ENCODE peak calls at places on chromosomes 16 and 17, in four cellular contexts. One of them, this sample, is unnamed.

GRCh38 chr17:42058018-42058417 is 7.6 kb upstream of the C17orf113 start:
- DNase-seq in K562: no peak
- DNase-seq in GM12878: no peak
- DNase-seq in HepG2: no peak
- DNase-seq in this sample: no peak

GRCh38 chr17:50564916-50565315 is 4.4 kb downstream of the CACNA1G start:
- DNase-seq in HepG2: no peak
- DNase-seq in K562: no peak
- DNase-seq in GM12878: no peak
- DNase-seq in this sample: no peak

GRCh38 chr16:83878838-83879237 is 20.1 kb upstream of the MLYCD start:
- DNase-seq in GM12878: no peak
- DNase-seq in K562: no peak
- DNase-seq in HepG2: peak; percentile 59
- DNase-seq in this sample: peak; percentile 52

GRCh38 chr17:2926019-2926650 is 129.9 kb downstream of the RAP1GAP2 start:
- DNase-seq in HepG2: no peak
- DNase-seq in GM12878: no peak
- DNase-seq in K562: no peak
- DNase-seq in this sample: no peak

GRCh38 chr17:32746698-32747097 is 130.2 kb downstream of the MYO1D start:
- DNase-seq in HepG2: no peak
- DNase-seq in K562: no peak
- DNase-seq in GM12878: no peak
- DNase-seq in this sample: no peak

GRCh38 chr16:74257061-74257460 is 39.6 kb upstream of the PSMD7 start:
- DNase-seq in K562: no peak
- DNase-seq in GM12878: no peak
- DNase-seq in HepG2: no peak
- DNase-seq in this sample: no peak

GRCh38 chr17:77089118-77089477 is 51.7 kb upstream of the SEC14L1 start:
- DNase-seq in HepG2: peak; percentile 29
- DNase-seq in K562: no peak
- DNase-seq in GM12878: no peak
- DNase-seq in this sample: no peak

GRCh38 chr16:79134300-79134699 is 466.2 kb downstream of the MAF start:
- DNase-seq in GM12878: no peak
- DNase-seq in HepG2: peak; percentile 7
- DNase-seq in K562: no peak
- DNase-seq in this sample: no peak

GRCh38 chr17:83200231-83200699 is 120.9 kb downstream of the METRNL start:
- DNase-seq in GM12878: no peak
- DNase-seq in K562: no peak
- DNase-seq in HepG2: no peak
- DNase-seq in this sample: no peak

GRCh38 chr16:28063047-28063521 is 430 bp downstream of the GSG1L start:
- DNase-seq in HepG2: no peak
- DNase-seq in GM12878: no peak
- DNase-seq in K562: no peak
- DNase-seq in this sample: no peak

GRCh38 chr17:72030067-72030899 is 90.5 kb upstream of the SOX9 start:
- DNase-seq in K562: no peak
- DNase-seq in HepG2: peak; percentile 16
- DNase-seq in GM12878: peak; percentile 71
- DNase-seq in this sample: no peak

GRCh38 chr16:47927330-47927729 is 228.5 kb downstream of the ABCC12 start:
- DNase-seq in HepG2: no peak
- DNase-seq in GM12878: no peak
- DNase-seq in K562: no peak
- DNase-seq in this sample: no peak

GRCh38 chr17:1422907-1423306 is 22.9 kb upstream of the YWHAE start:
- DNase-seq in HepG2: no peak
- DNase-seq in K562: no peak
- DNase-seq in GM12878: no peak
- DNase-seq in this sample: no peak

GRCh38 chr16:75340715-75341500 is 89.5 kb upstream of the BCAR1 start:
- DNase-seq in HepG2: no peak
- DNase-seq in K562: no peak
- DNase-seq in GM12878: no peak
- DNase-seq in this sample: no peak

GRCh38 chr17:57949649-57950048 is 5.6 kb downstream of the CUEDC1 start:
- DNase-seq in GM12878: no peak
- DNase-seq in HepG2: no peak
- DNase-seq in K562: no peak
- DNase-seq in this sample: no peak

GRCh38 chr16:1740781-1741490 is 30.4 kb downstream of the NME3 start:
- DNase-seq in HepG2: no peak
- DNase-seq in K562: no peak
- DNase-seq in GM12878: no peak
- DNase-seq in this sample: no peak

GRCh38 chr17:69608808-69609494 is 194.5 kb downstream of the MAP2K6 start:
- DNase-seq in HepG2: no peak
- DNase-seq in K562: no peak
- DNase-seq in GM12878: no peak
- DNase-seq in this sample: no peak

GRCh38 chr16:24146523-24146922 is 109.6 kb upstream of the CACNG3 start:
- DNase-seq in GM12878: no peak
- DNase-seq in HepG2: no peak
- DNase-seq in K562: no peak
- DNase-seq in this sample: no peak
- TF ChIP-seq ZBTB33 in GM12878: no peak
- TF ChIP-seq ZBTB33 in HepG2: no peak
- TF ChIP-seq ZBTB33 in K562: no peak
- TF ChIP-seq ZBTB33 in this sample: no peak

GRCh38 chr16:23155445-23156049 is 6.3 kb upstream of the USP31 start:
- DNase-seq in GM12878: no peak
- DNase-seq in HepG2: no peak
- DNase-seq in K562: no peak
- DNase-seq in this sample: peak; percentile 21
- TF ChIP-seq EZH2 in GM12878: no peak
- TF ChIP-seq EZH2 in HepG2: no peak
- TF ChIP-seq EZH2 in K562: no peak
- TF ChIP-seq EZH2 in this sample: no peak

GRCh38 chr16:86540894-86541293 is 14.1 kb downstream of the MTHFSD start:
- DNase-seq in GM12878: no peak
- DNase-seq in K562: no peak
- DNase-seq in HepG2: no peak
- DNase-seq in this sample: no peak
- TF ChIP-seq REST in GM12878: no peak
- TF ChIP-seq REST in K562: no peak
- TF ChIP-seq REST in HepG2: no peak
- TF ChIP-seq REST in this sample: no peak

DNA sequence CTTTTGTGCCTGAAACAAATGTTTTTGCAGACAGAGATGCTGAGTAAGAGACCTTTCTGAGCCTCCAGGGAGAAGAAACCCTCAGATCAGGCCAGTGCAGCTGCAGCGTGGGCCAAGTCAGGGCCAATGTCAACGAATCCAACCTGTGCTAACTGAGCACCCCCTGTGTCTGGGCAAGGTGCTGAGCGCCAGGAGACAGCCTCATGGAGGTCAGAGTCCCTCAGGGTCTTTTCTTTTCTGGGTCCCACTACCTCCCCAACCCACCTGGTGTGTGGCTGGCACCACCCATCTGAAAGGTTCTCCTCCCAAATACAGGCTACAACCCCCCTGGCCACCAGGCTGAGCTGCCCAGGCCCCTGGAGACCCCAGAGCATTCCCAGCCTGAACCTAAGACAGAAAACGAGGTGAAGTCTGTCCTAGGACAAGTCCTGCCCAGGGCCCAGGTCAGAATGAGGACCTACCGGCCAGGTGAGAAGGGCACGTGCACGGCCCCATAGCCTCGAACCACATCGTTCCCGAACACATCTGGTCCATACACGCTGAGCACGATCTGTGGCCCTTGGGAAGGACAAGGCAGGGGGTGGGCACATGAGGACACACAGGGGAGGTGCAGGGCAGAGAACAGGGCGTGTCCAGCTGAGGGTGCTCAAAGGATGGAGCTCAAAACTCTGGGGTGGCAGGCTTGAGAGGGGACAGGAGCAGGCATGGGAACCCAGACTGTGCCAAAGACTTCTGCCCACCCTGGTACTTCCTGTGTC is 15.0 kb downstream of the B9D1 start:
- DNase-seq in HepG2: no peak
- DNase-seq in GM12878: no peak
- DNase-seq in K562: no peak
- DNase-seq in this sample: no peak
- TF ChIP-seq ZBTB33 in HepG2: no peak
- TF ChIP-seq ZBTB33 in GM12878: no peak
- TF ChIP-seq ZBTB33 in K562: no peak
- TF ChIP-seq ZBTB33 in this sample: no peak

GRCh38 chr17:7438656-7439460 is 454 bp upstream of the FGF11 start:
- DNase-seq in K562: no peak
- DNase-seq in HepG2: no peak
- DNase-seq in GM12878: no peak
- DNase-seq in this sample: no peak
- TF ChIP-seq EZH2 in K562: no peak
- TF ChIP-seq EZH2 in HepG2: no peak
- TF ChIP-seq EZH2 in GM12878: no peak
- TF ChIP-seq EZH2 in this sample: no peak

GRCh38 chr16:72996291-72997062 is 51.5 kb downstream of the ZFHX3 start:
- DNase-seq in K562: no peak
- DNase-seq in GM12878: no peak
- DNase-seq in HepG2: peak; percentile 66
- DNase-seq in this sample: no peak
- TF ChIP-seq REST in K562: no peak
- TF ChIP-seq REST in GM12878: no peak
- TF ChIP-seq REST in HepG2: no peak
- TF ChIP-seq REST in this sample: no peak

GRCh38 chr17:46124695-46125592 is 68.3 kb downstream of the KANSL1 start:
- DNase-seq in HepG2: no peak
- DNase-seq in K562: peak; percentile 49
- DNase-seq in GM12878: no peak
- DNase-seq in this sample: no peak
- TF ChIP-seq ZBTB33 in HepG2: no peak
- TF ChIP-seq ZBTB33 in K562: no peak
- TF ChIP-seq ZBTB33 in GM12878: no peak
- TF ChIP-seq ZBTB33 in this sample: no peak